ENCODE peak calls at places on chromosomes 11 and 22, in seven cellular contexts. C, K, X, Q, M, H and W are unnamed samples.

GRCh38 chr11:42012261-42012660 is 552.8 kb upstream of the LRRC4C start:
- DNase-seq in Q (no peak), H (peak), K (no peak), M (no peak), C (no peak), X (no peak), W (no peak)

GRCh38 chr22:36220457-36220921 is 18.8 kb downstream of the APOL2 start:
- DNase-seq in M (no peak), X (no peak), K (peak), H (peak), C (no peak), Q (no peak), W (peak)

GRCh38 chr11:117950320-117950719 is 21.1 kb upstream of the TMPRSS13 start:
- DNase-seq in M (no peak), Q (no peak), X (peak), K (no peak), H (no peak), C (no peak), W (no peak)

GRCh38 chr11:105401269-105401809 is 208.5 kb upstream of the GRIA4 start:
- DNase-seq in K (no peak), M (no peak), Q (no peak), X (no peak), H (no peak), C (no peak), W (no peak)

GRCh38 chr11:12087075-12087775 is 23.2 kb upstream of the MICAL2 start:
- DNase-seq in K (peak), M (peak), H (peak), Q (peak), C (no peak), X (peak), W (peak)

GRCh38 chr11:84089072-84090057 is 803.2 kb upstream of the CCDC90B start:
- DNase-seq in K (no peak), H (no peak), M (no peak), X (no peak), C (no peak), Q (no peak), W (peak)

GRCh38 chr22:37100589-37101127 is 8.9 kb downstream of the TMPRSS6 start:
- DNase-seq in X (peak), M (no peak), H (no peak), Q (no peak), K (no peak), C (no peak), W (no peak)

GRCh38 chr22:44399906-44400762 is 87.4 kb upstream of the SHISAL1 start:
- DNase-seq in K (no peak), M (no peak), X (peak), Q (no peak), H (no peak), C (no peak), W (no peak)

GRCh38 chr11:78560826-78561484 is 13.7 kb downstream of the NARS2 start:
- DNase-seq in C (no peak), Q (peak), M (no peak), K (no peak), X (no peak), H (peak), W (no peak)

GRCh38 chr22:38398609-38399401 is 56.2 kb downstream of the KCNJ4 start:
- DNase-seq in Q (no peak), H (peak), X (peak), C (peak), K (peak), M (no peak), W (peak)

GRCh38 chr11:75096456-75097172 is at the start of gene OR2AT4:
- DNase-seq in M (no peak), K (no peak), X (no peak), H (no peak), C (no peak), Q (no peak), W (no peak)

GRCh38 chr11:69220581-69221051 is 64.9 kb downstream of the SMIM38 start:
- DNase-seq in Q (no peak), C (no peak), H (no peak), K (no peak), X (no peak), M (no peak), W (peak)

GRCh38 chr11:99316761-99317475 is 296.2 kb downstream of the CNTN5 start:
- DNase-seq in K (no peak), Q (no peak), M (no peak), H (peak), C (peak), X (no peak), W (no peak)

GRCh38 chr11:27914080-27914479 is 193.9 kb downstream of the KIF18A start:
- DNase-seq in C (no peak), H (peak), X (no peak), M (no peak), K (peak), Q (peak), W (peak)

GRCh38 chr11:130761560-130762220 is 154.6 kb downstream of the SNX19 start:
- DNase-seq in Q (no peak), M (no peak), H (no peak), K (no peak), X (no peak), C (no peak), W (no peak)

GRCh38 chr11:91978747-91979146 is 245.9 kb upstream of the FAT3 start:
- DNase-seq in M (no peak), K (no peak), Q (peak), H (peak), X (no peak), C (no peak), W (peak)

GRCh38 chr11:60905551-60906113 is 753 bp downstream of the PRPF19 start:
- DNase-seq in K (peak), C (no peak), X (no peak), M (no peak), H (peak), Q (peak), W (peak)

GRCh38 chr11:56855217-56855616 is 106.7 kb upstream of the OR9G4 start:
- DNase-seq in Q (peak), H (no peak), K (no peak), C (no peak), X (peak), M (no peak), W (peak)

GRCh38 chr11:10352911-10353550 is 48.2 kb downstream of the ADM start:
- DNase-seq in X (no peak), C (no peak), H (no peak), M (no peak), Q (no peak), K (no peak), W (no peak)

GRCh38 chr22:50698546-50698945 is 25.9 kb downstream of the SHANK3 start:
- DNase-seq in K (no peak), X (no peak), C (peak), Q (no peak), H (no peak), M (no peak), W (no peak)

GRCh38 chr11:109940816-109941215 is 152.4 kb upstream of the ZC3H12C start:
- DNase-seq in K (peak), Q (peak), C (no peak), H (peak), X (no peak), M (peak), W (peak)

GRCh38 chr22:42203609-42204008 is 66.8 kb downstream of the TCF20 start:
- DNase-seq in M (no peak), C (no peak), Q (no peak), X (no peak), K (no peak), H (no peak), W (no peak)

GRCh38 chr22:24128631-24129601 is 52.4 kb upstream of the SUSD2 start:
- DNase-seq in X (no peak), Q (no peak), H (no peak), K (no peak), C (peak), M (no peak), W (no peak)

DNA sequence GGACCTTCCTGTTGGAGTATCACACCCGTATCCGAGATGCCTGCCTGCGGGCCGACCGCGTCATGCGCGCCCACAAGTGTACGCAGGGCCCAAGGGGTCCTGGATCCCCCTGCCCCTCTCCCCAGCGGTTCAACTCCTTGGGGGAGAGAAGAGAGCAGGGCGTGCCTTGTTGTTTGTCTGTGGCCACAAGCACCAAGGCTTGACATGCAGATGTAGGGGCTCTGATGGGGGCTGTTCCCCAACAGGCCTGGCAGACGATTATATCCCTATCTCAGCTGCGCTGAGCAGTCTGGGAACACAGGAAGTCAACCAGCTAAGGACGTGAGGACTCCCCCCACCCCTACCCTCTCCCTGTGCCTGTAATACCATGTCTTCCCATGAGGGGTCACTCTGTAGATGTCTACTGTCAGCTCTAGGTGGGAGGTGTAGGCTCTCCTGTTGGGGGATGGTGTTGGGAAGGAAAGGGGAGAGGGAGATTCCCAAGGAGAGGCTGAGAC is 6.8 kb downstream of the CFL1 start:
- DNase-seq in H (no peak), K (no peak), M (no peak), X (no peak), Q (no peak), C (no peak), W (no peak)
- TF ChIP-seq CTCF in H (peak), K (peak), M (peak), X (peak), Q (peak), C (peak), W (peak)

DNA sequence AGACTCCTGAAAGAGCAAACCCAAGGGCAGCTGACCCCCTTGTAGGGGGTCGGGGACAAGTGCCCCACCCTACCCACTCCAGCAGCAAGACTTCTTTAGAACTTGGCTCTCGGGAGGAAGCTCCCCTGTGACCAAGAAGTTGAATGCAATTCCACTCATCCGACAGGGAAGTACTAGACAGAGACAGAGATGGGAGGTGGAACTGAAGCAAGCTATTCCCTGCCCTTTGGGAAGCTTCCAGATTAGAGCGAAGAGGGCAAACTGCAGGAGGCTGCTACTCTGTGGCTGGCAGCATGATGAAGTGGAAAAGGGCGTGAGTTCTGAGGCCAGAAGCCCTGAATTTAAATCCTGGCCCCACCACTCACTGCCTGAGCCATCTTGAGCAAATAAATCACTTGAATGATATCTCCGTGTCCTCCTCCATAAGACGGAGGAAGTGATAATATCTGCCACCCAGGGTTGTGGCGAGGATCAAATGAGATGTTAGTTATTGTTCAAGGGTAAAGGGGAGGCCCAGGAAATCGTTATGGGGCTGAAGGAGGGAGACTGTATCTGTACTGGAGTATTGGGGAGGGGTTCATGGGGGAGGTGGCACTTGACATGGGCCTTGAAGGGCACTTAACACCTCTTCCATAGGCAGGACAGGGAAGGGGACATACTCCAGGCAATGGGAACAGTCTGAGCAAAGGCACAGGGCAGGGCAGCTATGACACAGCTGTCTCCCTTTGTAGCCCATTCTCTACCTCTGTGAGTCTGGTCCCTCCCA is 16.2 kb upstream of the DGKZ start:
- DNase-seq in X (no peak), H (no peak), M (no peak), C (no peak), Q (no peak), K (no peak), W (no peak)
- H3K4me3 ChIP-seq in X (no peak), H (no peak), M (no peak), C (no peak), Q (no peak), K (no peak), W (no peak)

DNA sequence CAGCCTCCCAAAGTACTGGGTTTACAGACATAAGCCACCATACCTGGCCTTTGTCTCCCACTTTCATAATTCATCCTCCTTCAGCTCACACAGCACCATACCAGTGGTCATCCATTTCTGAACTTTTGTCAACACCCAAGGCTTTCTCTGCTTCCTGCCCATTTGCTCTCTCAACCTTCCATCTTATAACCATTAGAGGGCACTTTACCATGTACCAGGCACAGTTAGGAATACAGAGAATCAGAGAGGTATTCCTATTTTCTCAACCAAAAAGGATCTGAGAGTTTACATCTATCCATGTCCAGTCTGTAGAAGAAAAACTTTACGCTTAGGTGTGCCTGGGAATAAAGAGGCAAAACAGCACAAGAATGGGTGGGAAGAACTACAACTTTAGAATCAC is 397.6 kb downstream of the BUD13 start:
- DNase-seq in Q (no peak), K (no peak), M (no peak), X (no peak), H (no peak), C (no peak), W (no peak)
- TF ChIP-seq CTCF in Q (no peak), K (no peak), M (no peak), X (no peak), H (no peak), C (no peak), W (no peak)

GRCh38 chr11:65059523-65059922 is 1.2 kb upstream of the NAALADL1 start:
- DNase-seq in H (no peak), M (no peak), C (no peak), K (no peak), Q (no peak), X (no peak), W (no peak)

GRCh38 chr11:65057526-65057925 is 827 bp downstream of the NAALADL1 start:
- DNase-seq in K (no peak), M (no peak), Q (no peak), C (no peak), H (no peak), X (no peak), W (no peak)

GRCh38 chr11:65056999-65057398 is 1.4 kb downstream of the NAALADL1 start:
- DNase-seq in K (no peak), Q (no peak), M (no peak), H (no peak), C (no peak), X (no peak), W (no peak)

GRCh38 chr11:65058419-65059054 is at the start of gene NAALADL1:
- DNase-seq in Q (no peak), C (no peak), K (no peak), H (no peak), X (peak), M (no peak), W (no peak)

GRCh38 chr11:65058012-65058411 is 341 bp downstream of the NAALADL1 start:
- DNase-seq in C (no peak), M (no peak), K (no peak), H (no peak), Q (no peak), X (no peak), W (no peak)
- H3K4me3 ChIP-seq in C (no peak), M (no peak), K (no peak), H (no peak), Q (no peak), X (no peak), W (no peak)

GRCh38 chr22:25853902-25854301 is 111.9 kb downstream of the MYO18B start:
- DNase-seq in M (no peak), K (no peak), Q (no peak), C (no peak), H (no peak), X (no peak), W (no peak)
- TF ChIP-seq CTCF in M (no peak), K (no peak), Q (no peak), C (no peak), H (no peak), X (no peak), W (no peak)

DNA sequence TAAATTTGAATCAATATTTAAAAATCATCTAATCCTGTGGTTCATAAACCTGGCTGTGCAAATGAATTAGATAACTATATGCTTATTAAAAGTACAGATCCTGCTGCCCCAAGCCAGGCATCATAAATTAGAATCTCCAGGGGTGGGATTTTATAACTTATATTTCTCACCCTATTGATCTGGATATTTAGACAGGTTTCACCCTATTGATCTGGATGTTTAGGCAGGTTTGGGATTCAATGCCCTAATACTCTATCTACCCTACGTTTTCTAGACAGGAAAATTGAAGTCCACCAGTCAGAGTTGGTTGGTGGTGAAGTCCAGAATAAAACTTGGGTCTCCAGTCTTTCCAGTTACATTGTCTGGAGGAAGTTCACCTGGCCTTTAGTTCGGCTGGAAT is 2.6 kb downstream of the OR8B8 start:
- DNase-seq in K (no peak), M (no peak), C (no peak), H (no peak), Q (no peak), X (no peak), W (no peak)
- H3K4me3 ChIP-seq in K (no peak), M (no peak), C (no peak), H (no peak), Q (no peak), X (no peak), W (no peak)

DNA sequence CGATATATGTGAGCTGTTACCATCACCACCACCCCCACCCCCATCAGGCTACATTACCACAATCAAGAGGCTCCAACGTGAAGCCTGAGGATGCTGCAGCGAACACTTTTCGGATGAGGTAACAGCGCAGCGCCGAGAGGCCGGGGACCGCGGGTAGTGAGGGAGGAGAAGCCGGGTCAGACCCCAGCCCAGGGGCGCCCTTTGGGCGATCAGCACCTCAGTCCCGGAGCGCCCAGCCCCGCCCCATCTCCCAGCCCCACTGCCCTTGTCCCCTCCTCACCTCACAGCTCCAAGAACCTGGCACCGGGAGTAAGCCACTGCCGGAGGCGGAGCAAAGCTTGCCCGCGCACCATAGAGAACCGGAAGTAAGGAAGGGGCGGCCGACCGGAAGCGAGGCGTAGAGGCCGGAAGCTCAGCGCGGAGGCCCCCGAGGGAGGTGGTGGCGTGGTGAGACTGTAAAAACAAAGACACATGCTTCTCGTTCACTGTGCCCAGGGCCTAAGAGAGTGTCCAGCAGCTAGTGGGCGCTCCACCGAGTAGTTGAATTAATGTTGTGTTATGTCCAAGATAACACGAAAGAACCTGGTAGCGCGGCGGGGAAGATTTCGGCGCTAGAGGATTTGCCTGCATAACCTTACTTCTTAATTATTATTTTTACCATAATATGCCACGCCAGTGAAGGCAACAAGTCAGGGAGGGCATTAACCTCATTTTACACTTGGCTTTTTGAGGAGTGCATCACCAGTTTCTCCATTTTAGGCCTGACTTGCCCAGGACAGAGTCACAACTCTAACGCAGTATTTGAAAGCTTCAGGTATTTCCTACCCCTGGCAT is at the start of gene THOC5:
- DNase-seq in H (peak), Q (peak), C (peak), X (peak), M (peak), K (peak), W (peak)
- TF ChIP-seq CTCF in H (peak), Q (peak), C (peak), X (peak), M (peak), K (peak), W (peak)

DNA sequence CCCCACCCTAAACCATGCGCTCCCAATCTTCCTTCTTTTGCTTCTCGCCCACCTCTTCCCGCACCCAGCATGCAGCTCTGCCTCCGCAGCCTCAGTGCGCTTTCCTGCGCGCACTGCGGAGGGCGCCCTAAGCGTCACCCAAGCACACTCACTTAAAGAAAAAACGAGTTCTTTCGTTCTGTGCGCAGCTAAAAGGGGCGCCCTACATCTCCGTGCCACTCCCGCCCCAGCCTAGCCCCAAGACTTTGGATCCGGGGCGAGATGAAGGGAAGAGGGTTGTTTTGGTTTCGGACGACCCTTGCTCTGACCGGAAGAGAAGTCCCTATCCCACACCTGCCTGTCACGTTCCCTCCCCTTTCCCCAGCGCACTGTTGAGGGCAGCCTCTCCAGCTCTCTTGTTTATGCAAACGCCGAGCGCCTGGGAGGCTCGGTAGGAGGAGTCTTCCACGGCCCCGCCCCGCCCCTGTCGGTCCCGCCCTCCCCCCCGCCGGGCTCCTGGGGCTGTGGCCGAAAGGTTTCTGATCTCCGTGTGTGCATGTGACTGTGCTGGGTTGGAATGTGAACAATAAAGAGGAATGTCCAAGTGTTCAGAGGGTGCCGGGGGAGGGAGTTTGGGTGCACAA is 5.3 kb downstream of the VSIG2 start:
- DNase-seq in H (peak), Q (peak), X (peak), C (peak), M (no peak), K (peak), W (peak)
- H3K4me3 ChIP-seq in H (peak), Q (peak), X (peak), C (peak), M (peak), K (peak), W (peak)